ENCODE peak calls at places on chromosomes 12 and 14, in six cellular contexts. One of them, this sample, is unnamed.

GRCh38 chr14:20247651-20248246 is 8.7 kb downstream of the OR11H4 start:
- DNase-seq in SJSA1: no peak
- DNase-seq in fibroblast of lung: no peak
- DNase-seq in cardiac muscle cell: no peak
- DNase-seq in CD8-positive, alpha-beta T cell: no peak
- DNase-seq in stomach: no peak
- DNase-seq in this sample: peak

GRCh38 chr14:105085766-105086165 is 20.5 kb upstream of the GPR132 start:
- DNase-seq in SJSA1: no peak
- DNase-seq in fibroblast of lung: no peak
- DNase-seq in cardiac muscle cell: no peak
- DNase-seq in CD8-positive, alpha-beta T cell: no peak
- DNase-seq in stomach: peak
- DNase-seq in this sample: no peak

GRCh38 chr12:57416039-57416996 is 14.5 kb downstream of the R3HDM2 start:
- DNase-seq in SJSA1: peak
- DNase-seq in fibroblast of lung: peak
- DNase-seq in cardiac muscle cell: peak
- DNase-seq in CD8-positive, alpha-beta T cell: no peak
- DNase-seq in stomach: no peak
- DNase-seq in this sample: no peak

GRCh38 chr14:39432619-39433451 is 602 bp upstream of the FBXO33 start:
- DNase-seq in SJSA1: peak
- DNase-seq in fibroblast of lung: peak
- DNase-seq in cardiac muscle cell: peak
- DNase-seq in CD8-positive, alpha-beta T cell: peak
- DNase-seq in stomach: peak
- DNase-seq in this sample: peak

GRCh38 chr12:2578772-2579171 is 216.0 kb upstream of the FKBP4 start:
- DNase-seq in SJSA1: no peak
- DNase-seq in fibroblast of lung: no peak
- DNase-seq in cardiac muscle cell: no peak
- DNase-seq in CD8-positive, alpha-beta T cell: no peak
- DNase-seq in stomach: no peak
- DNase-seq in this sample: no peak

GRCh38 chr14:36293824-36294223 is 26.6 kb downstream of the MBIP start:
- DNase-seq in SJSA1: no peak
- DNase-seq in fibroblast of lung: peak
- DNase-seq in cardiac muscle cell: peak
- DNase-seq in CD8-positive, alpha-beta T cell: no peak
- DNase-seq in stomach: no peak
- DNase-seq in this sample: no peak

GRCh38 chr12:54301428-54302045 is 722 bp upstream of the NFE2 start:
- DNase-seq in SJSA1: no peak
- DNase-seq in fibroblast of lung: no peak
- DNase-seq in cardiac muscle cell: no peak
- DNase-seq in CD8-positive, alpha-beta T cell: no peak
- DNase-seq in stomach: no peak
- DNase-seq in this sample: no peak

GRCh38 chr14:100221419-100222218 is 17.3 kb upstream of the YY1 start:
- DNase-seq in SJSA1: peak
- DNase-seq in fibroblast of lung: peak
- DNase-seq in cardiac muscle cell: peak
- DNase-seq in CD8-positive, alpha-beta T cell: peak
- DNase-seq in stomach: peak
- DNase-seq in this sample: peak

GRCh38 chr12:48000878-48001321 is 3.4 kb downstream of the COL2A1 start:
- DNase-seq in SJSA1: peak
- DNase-seq in fibroblast of lung: peak
- DNase-seq in cardiac muscle cell: peak
- DNase-seq in CD8-positive, alpha-beta T cell: no peak
- DNase-seq in stomach: no peak
- DNase-seq in this sample: no peak

GRCh38 chr12:14885718-14886201 is at the start of gene MGP:
- DNase-seq in SJSA1: no peak
- DNase-seq in fibroblast of lung: peak
- DNase-seq in cardiac muscle cell: peak
- DNase-seq in CD8-positive, alpha-beta T cell: no peak
- DNase-seq in stomach: no peak
- DNase-seq in this sample: no peak

GRCh38 chr14:95156153-95156764 is 1.1 kb downstream of the DICER1 start:
- DNase-seq in SJSA1: peak
- DNase-seq in fibroblast of lung: peak
- DNase-seq in cardiac muscle cell: peak
- DNase-seq in CD8-positive, alpha-beta T cell: no peak
- DNase-seq in stomach: no peak
- DNase-seq in this sample: peak

GRCh38 chr12:55818886-55819285 is 1.0 kb downstream of the ORMDL2 start:
- DNase-seq in SJSA1: no peak
- DNase-seq in fibroblast of lung: peak
- DNase-seq in cardiac muscle cell: no peak
- DNase-seq in CD8-positive, alpha-beta T cell: no peak
- DNase-seq in stomach: no peak
- DNase-seq in this sample: no peak

GRCh38 chr12:108702534-108702933 is 28.8 kb downstream of the CORO1C start:
- DNase-seq in SJSA1: no peak
- DNase-seq in fibroblast of lung: no peak
- DNase-seq in cardiac muscle cell: no peak
- DNase-seq in CD8-positive, alpha-beta T cell: no peak
- DNase-seq in stomach: no peak
- DNase-seq in this sample: no peak

GRCh38 chr12:108697905-108698304 is 33.4 kb downstream of the CORO1C start:
- DNase-seq in SJSA1: no peak
- DNase-seq in fibroblast of lung: no peak
- DNase-seq in cardiac muscle cell: no peak
- DNase-seq in CD8-positive, alpha-beta T cell: no peak
- DNase-seq in stomach: no peak
- DNase-seq in this sample: no peak

GRCh38 chr12:108699955-108700563 is 31.3 kb downstream of the CORO1C start:
- DNase-seq in SJSA1: no peak
- DNase-seq in fibroblast of lung: peak
- DNase-seq in cardiac muscle cell: no peak
- DNase-seq in CD8-positive, alpha-beta T cell: no peak
- DNase-seq in stomach: no peak
- DNase-seq in this sample: no peak

GRCh38 chr12:108701779-108702435 is 29.4 kb downstream of the CORO1C start:
- DNase-seq in SJSA1: no peak
- DNase-seq in fibroblast of lung: no peak
- DNase-seq in cardiac muscle cell: peak
- DNase-seq in CD8-positive, alpha-beta T cell: no peak
- DNase-seq in stomach: no peak
- DNase-seq in this sample: no peak

DNA sequence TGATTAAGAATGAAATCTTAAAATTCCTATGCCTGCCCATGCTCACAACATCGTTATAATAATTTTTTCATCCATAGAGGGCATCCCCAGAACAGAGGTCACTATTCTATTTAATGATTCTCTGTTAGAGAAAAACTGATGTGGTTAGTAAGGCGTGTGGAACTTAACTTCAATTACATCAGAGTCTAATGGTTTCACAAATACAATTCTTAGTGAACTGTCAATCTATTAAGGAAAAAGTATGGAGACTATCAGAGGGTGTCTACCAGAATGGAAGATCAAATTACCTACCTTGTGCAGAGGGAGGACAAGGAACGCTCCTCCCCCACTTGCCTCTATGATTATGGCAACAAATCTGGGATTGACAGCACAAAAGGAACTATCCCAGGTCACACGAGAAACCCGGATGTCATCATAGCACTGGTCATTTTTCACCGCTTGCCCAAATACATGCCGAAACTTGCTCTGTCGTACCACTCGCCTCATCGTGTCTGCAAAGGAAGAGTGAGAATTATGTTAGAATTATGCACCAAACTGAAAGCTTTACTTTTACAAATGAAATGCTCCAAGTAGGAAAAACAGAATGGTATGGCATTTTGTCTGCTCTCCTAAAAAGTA is 30.4 kb downstream of the CORO1C start:
- DNase-seq in SJSA1: no peak
- DNase-seq in fibroblast of lung: peak
- DNase-seq in cardiac muscle cell: no peak
- DNase-seq in CD8-positive, alpha-beta T cell: no peak
- DNase-seq in stomach: no peak
- DNase-seq in this sample: no peak
- H3K27ac ChIP-seq in SJSA1: no peak
- H3K27ac ChIP-seq in fibroblast of lung: peak
- H3K27ac ChIP-seq in cardiac muscle cell: peak
- H3K27ac ChIP-seq in CD8-positive, alpha-beta T cell: no peak
- H3K27ac ChIP-seq in stomach: no peak
- H3K27ac ChIP-seq in this sample: no peak

GRCh38 chr12:113297214-113297587 is 37.7 kb downstream of the SLC8B1 start:
- DNase-seq in SJSA1: no peak
- DNase-seq in fibroblast of lung: no peak
- DNase-seq in cardiac muscle cell: no peak
- DNase-seq in CD8-positive, alpha-beta T cell: no peak
- DNase-seq in stomach: no peak
- DNase-seq in this sample: no peak

GRCh38 chr12:113298861-113299545 is 35.9 kb downstream of the SLC8B1 start:
- DNase-seq in SJSA1: no peak
- DNase-seq in fibroblast of lung: no peak
- DNase-seq in cardiac muscle cell: no peak
- DNase-seq in CD8-positive, alpha-beta T cell: no peak
- DNase-seq in stomach: no peak
- DNase-seq in this sample: no peak

GRCh38 chr12:113297621-113298471 is 37.1 kb downstream of the SLC8B1 start:
- DNase-seq in SJSA1: no peak
- DNase-seq in fibroblast of lung: no peak
- DNase-seq in cardiac muscle cell: no peak
- DNase-seq in CD8-positive, alpha-beta T cell: no peak
- DNase-seq in stomach: no peak
- DNase-seq in this sample: no peak

GRCh38 chr12:113299619-113300237 is 35.2 kb downstream of the SLC8B1 start:
- DNase-seq in SJSA1: peak
- DNase-seq in fibroblast of lung: peak
- DNase-seq in cardiac muscle cell: peak
- DNase-seq in CD8-positive, alpha-beta T cell: no peak
- DNase-seq in stomach: peak
- DNase-seq in this sample: no peak

DNA sequence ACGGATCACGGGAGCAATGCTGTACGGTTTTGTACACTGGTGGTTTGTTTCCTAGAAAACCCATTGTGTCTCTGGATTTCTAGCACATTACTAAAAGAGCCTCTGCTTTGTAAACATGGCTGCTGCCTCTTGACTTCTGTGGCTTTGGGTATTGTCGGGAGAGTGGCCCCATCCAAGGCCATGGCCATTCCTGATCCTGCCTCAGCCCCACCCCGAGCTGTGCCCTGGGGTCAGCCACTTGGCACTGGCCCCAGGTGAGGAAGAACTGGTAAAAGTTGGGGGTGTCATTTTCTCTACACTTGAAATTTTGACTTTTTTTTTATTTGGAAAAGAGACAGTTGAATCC is 36.5 kb downstream of the SLC8B1 start:
- DNase-seq in SJSA1: no peak
- DNase-seq in fibroblast of lung: no peak
- DNase-seq in cardiac muscle cell: no peak
- DNase-seq in CD8-positive, alpha-beta T cell: no peak
- DNase-seq in stomach: no peak
- DNase-seq in this sample: no peak
- H3K27ac ChIP-seq in SJSA1: no peak
- H3K27ac ChIP-seq in fibroblast of lung: no peak
- H3K27ac ChIP-seq in cardiac muscle cell: no peak
- H3K27ac ChIP-seq in CD8-positive, alpha-beta T cell: no peak
- H3K27ac ChIP-seq in stomach: no peak
- H3K27ac ChIP-seq in this sample: no peak

GRCh38 chr12:111819191-111820158 is 22.6 kb upstream of the MAPKAPK5 start:
- DNase-seq in SJSA1: no peak
- DNase-seq in fibroblast of lung: no peak
- DNase-seq in cardiac muscle cell: no peak
- DNase-seq in CD8-positive, alpha-beta T cell: no peak
- DNase-seq in stomach: no peak
- DNase-seq in this sample: no peak

GRCh38 chr12:111812881-111813741 is 28.9 kb upstream of the MAPKAPK5 start:
- DNase-seq in SJSA1: peak
- DNase-seq in fibroblast of lung: peak
- DNase-seq in cardiac muscle cell: peak
- DNase-seq in CD8-positive, alpha-beta T cell: peak
- DNase-seq in stomach: peak
- DNase-seq in this sample: peak

GRCh38 chr12:111818340-111818739 is 23.7 kb upstream of the MAPKAPK5 start:
- DNase-seq in SJSA1: no peak
- DNase-seq in fibroblast of lung: no peak
- DNase-seq in cardiac muscle cell: no peak
- DNase-seq in CD8-positive, alpha-beta T cell: no peak
- DNase-seq in stomach: no peak
- DNase-seq in this sample: no peak

GRCh38 chr12:111816065-111816615 is 25.9 kb upstream of the MAPKAPK5 start:
- DNase-seq in SJSA1: no peak
- DNase-seq in fibroblast of lung: no peak
- DNase-seq in cardiac muscle cell: no peak
- DNase-seq in CD8-positive, alpha-beta T cell: no peak
- DNase-seq in stomach: no peak
- DNase-seq in this sample: no peak
- H3K27ac ChIP-seq in SJSA1: no peak
- H3K27ac ChIP-seq in fibroblast of lung: no peak
- H3K27ac ChIP-seq in cardiac muscle cell: no peak
- H3K27ac ChIP-seq in CD8-positive, alpha-beta T cell: no peak
- H3K27ac ChIP-seq in stomach: no peak
- H3K27ac ChIP-seq in this sample: no peak

DNA sequence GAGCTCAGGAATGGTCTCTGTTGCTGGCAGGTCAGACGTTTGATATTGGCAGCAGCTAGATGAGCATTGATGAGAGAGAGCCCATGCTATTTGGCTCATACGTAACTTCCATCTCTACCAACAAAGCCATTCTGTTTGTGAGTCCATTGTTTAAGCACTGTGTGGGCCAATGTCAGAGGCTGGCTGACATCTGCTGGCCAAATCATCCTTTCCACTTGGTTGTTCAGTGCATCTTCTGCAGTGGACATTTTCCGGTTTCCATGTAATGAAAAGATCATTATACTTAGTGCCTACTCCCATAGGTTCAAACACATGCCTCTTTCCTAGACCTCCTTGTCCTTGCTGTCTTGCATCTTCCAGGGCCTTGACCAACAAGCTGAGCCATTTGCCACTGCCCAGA is 59.2 kb downstream of the IFT81 start:
- DNase-seq in SJSA1: no peak
- DNase-seq in fibroblast of lung: no peak
- DNase-seq in cardiac muscle cell: no peak
- DNase-seq in CD8-positive, alpha-beta T cell: no peak
- DNase-seq in stomach: no peak
- DNase-seq in this sample: no peak
- H3K27ac ChIP-seq in SJSA1: no peak
- H3K27ac ChIP-seq in fibroblast of lung: no peak
- H3K27ac ChIP-seq in cardiac muscle cell: no peak
- H3K27ac ChIP-seq in CD8-positive, alpha-beta T cell: no peak
- H3K27ac ChIP-seq in stomach: no peak
- H3K27ac ChIP-seq in this sample: no peak